ENCODE peak calls at places on chromosomes 3 and 15, in seven cellular contexts. M is GM12892, D is SK-N-SH, U is K562, J is HepG2, C is GM12878, X is H1. A is an unnamed sample.

GRCh38 chr3:31125413-31126020 is 231.1 kb upstream of the GADL1 start:
- DNase-seq in U (no peak), C (no peak), X (no peak), J (no peak), D (no peak), M (no peak), A (no peak)

GRCh38 chr15:41661078-41661528 is 898 bp downstream of the MGA start:
- DNase-seq in C (no peak), M (no peak), J (no peak), U (peak), X (no peak), D (peak), A (no peak)

GRCh38 chr3:5646030-5646368 is 458.5 kb downstream of the EDEM1 start:
- DNase-seq in X (no peak), C (no peak), M (no peak), U (no peak), J (no peak), D (no peak), A (no peak)

GRCh38 chr15:80984856-80985255 is 4.8 kb downstream of the MESD start:
- DNase-seq in U (no peak), X (no peak), J (no peak), D (no peak), C (no peak), M (no peak), A (no peak)

GRCh38 chr3:187770224-187770623 is 25.0 kb upstream of the BCL6 start:
- DNase-seq in J (no peak), D (no peak), M (no peak), U (no peak), C (peak), X (no peak), A (no peak)

GRCh38 chr3:42651248-42652091 is 2.0 kb upstream of the ZBTB47 start:
- DNase-seq in X (no peak), M (no peak), U (no peak), C (no peak), D (no peak), J (no peak), A (no peak)

GRCh38 chr3:150286390-150287147 is 121.5 kb upstream of the TSC22D2 start:
- DNase-seq in C (peak), M (peak), J (peak), D (peak), X (no peak), U (peak), A (peak)

GRCh38 chr3:17625111-17625510 is 117.3 kb downstream of the TBC1D5 start:
- DNase-seq in J (no peak), U (no peak), C (no peak), X (no peak), M (no peak), D (no peak), A (no peak)

GRCh38 chr3:134600166-134600670 is 50.6 kb downstream of the KY start:
- DNase-seq in X (no peak), U (no peak), M (no peak), J (no peak), C (no peak), D (no peak), A (no peak)

GRCh38 chr3:129934234-129935123 is 40.0 kb upstream of the TRH start:
- DNase-seq in J (peak), M (peak), U (peak), D (peak), X (no peak), C (no peak), A (peak)

GRCh38 chr3:30496496-30496966 is 109.9 kb upstream of the TGFBR2 start:
- DNase-seq in X (no peak), D (no peak), M (no peak), C (no peak), U (no peak), J (no peak), A (no peak)

GRCh38 chr3:117398166-117398954 is 688.8 kb downstream of the TUSC7 start:
- DNase-seq in D (no peak), U (no peak), X (peak), C (no peak), M (no peak), J (no peak), A (no peak)

GRCh38 chr15:51335538-51335961 is 2.8 kb downstream of the CYP19A1 start:
- DNase-seq in J (no peak), M (no peak), C (peak), U (no peak), D (no peak), X (no peak), A (no peak)

GRCh38 chr15:88255109-88255495 is 1.4 kb downstream of the NTRK3 start:
- DNase-seq in U (no peak), J (no peak), M (no peak), C (no peak), D (no peak), X (no peak), A (no peak)

GRCh38 chr3:63477494-63478129 is 174.9 kb upstream of the SNTN start:
- DNase-seq in X (no peak), U (no peak), D (no peak), C (no peak), M (no peak), J (peak), A (no peak)

GRCh38 chr15:43505723-43506122 is 11.7 kb upstream of the MAP1A start:
- DNase-seq in C (no peak), U (no peak), J (no peak), M (no peak), D (no peak), X (no peak), A (no peak)

GRCh38 chr3:8629151-8630021 is 15.2 kb downstream of the SSUH2 start:
- DNase-seq in U (peak), J (no peak), M (no peak), D (no peak), C (peak), X (no peak), A (peak)

GRCh38 chr3:122578110-122578740 is 775 bp downstream of the PARP15 start:
- DNase-seq in D (no peak), X (no peak), J (no peak), C (no peak), U (no peak), M (no peak), A (no peak)

GRCh38 chr3:122577409-122578028 is at the start of gene PARP15:
- DNase-seq in U (no peak), D (peak), C (no peak), X (peak), J (no peak), M (no peak), A (no peak)

GRCh38 chr3:122581622-122582021 is 4.2 kb downstream of the PARP15 start:
- DNase-seq in X (no peak), M (no peak), J (no peak), C (no peak), D (no peak), U (no peak), A (no peak)

GRCh38 chr3:122572940-122573412 is 4.5 kb upstream of the PARP15 start:
- DNase-seq in M (no peak), D (no peak), C (peak), U (no peak), X (peak), J (peak), A (no peak)

GRCh38 chr3:122576174-122576940 is 1.1 kb upstream of the PARP15 start:
- DNase-seq in D (no peak), U (no peak), J (no peak), C (peak), M (peak), X (no peak), A (no peak)
- TF ChIP-seq TAF1 in D (no peak), U (no peak), J (no peak), C (peak), M (no peak), X (no peak), A (no peak)

DNA sequence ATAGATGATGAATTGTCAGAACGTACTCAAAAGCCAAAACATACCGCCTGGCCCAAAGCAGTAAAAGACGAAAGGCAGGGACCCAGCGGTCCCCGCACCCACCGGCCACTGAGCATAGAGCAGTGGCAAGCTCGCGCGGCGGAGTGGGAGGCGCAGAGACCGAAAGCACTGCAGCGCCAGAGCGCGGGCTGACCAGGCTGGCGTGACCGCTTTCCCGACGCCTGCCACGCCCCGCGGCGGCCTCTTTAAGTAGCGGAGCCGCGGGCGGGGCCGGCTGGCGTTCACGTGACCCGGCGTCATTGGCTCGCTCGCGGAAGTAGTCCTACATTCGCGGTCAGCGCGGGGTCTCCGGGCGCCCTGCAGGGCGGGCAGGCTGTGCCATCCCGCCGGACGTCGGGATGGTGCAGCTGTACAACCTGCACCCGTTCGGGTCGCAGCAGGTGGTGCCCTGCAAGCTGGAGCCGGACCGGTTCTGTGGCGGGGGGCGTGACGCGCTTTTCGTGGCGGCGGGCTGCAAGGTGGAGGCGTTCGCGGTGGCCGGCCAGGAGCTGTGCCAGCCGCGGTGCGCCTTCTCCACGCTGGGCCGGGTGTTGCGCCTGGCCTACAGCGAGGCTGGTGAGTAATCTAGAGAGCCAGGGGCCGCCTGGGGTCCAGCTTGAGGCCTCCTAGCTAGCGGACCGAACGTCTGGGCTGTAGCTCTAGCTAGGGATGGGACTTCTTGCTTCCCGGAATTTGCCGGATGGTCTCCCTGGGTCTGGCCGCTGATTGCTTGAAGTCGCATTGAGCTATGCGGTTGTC is at the start of gene HPS3:
- DNase-seq in J (peak), D (peak), U (peak), X (peak), C (peak), M (peak), A (peak)
- TF ChIP-seq POLR2AphosphoS5 in J (peak), D (peak), U (peak), X (peak), C (peak), M (peak), A (peak)

GRCh38 chr15:58929891-58930416 is 3.5 kb downstream of the SLTM start:
- DNase-seq in J (no peak), C (no peak), M (no peak), X (no peak), U (no peak), D (no peak), A (no peak)
- TF ChIP-seq TAF1 in J (no peak), C (no peak), M (no peak), X (no peak), U (no peak), D (no peak), A (no peak)

GRCh38 chr3:45537596-45537959 is 57.0 kb upstream of the LIMD1 start:
- DNase-seq in C (no peak), M (no peak), X (no peak), J (no peak), D (no peak), U (no peak), A (no peak)

GRCh38 chr3:45537960-45538640 is 56.5 kb upstream of the LIMD1 start:
- DNase-seq in U (no peak), M (no peak), D (no peak), J (no peak), C (no peak), X (no peak), A (no peak)

GRCh38 chr3:45536316-45536715 is 58.2 kb upstream of the LIMD1 start:
- DNase-seq in J (no peak), C (no peak), X (no peak), D (no peak), M (no peak), U (no peak), A (no peak)

GRCh38 chr3:45538641-45538986 is 55.9 kb upstream of the LIMD1 start:
- DNase-seq in D (no peak), U (no peak), M (no peak), X (no peak), J (no peak), C (no peak), A (no peak)

DNA sequence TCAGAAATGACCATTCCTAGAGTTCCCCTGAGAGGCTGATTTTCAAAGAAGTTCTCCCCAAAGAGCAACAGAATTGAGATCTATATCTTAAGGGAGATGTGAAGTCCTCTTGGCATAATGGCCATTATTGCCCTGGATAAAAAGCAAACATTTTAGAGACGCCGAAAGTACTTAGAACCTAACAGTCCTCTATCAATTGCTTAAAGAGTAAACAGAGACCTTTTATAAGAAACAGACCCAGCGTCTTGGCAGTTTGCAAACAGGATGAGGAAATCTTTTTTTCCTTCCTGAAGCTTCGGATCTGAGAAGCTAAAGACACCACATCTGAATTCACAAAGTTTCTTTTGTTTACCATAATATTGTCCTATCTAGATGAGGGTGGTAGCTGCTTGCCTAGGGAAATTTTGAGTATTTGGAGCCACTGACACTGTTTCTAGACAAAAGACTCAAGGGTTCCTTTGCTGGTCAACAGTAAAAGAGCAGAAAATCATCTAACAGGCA is 59.9 kb upstream of the LIMD1 start:
- DNase-seq in U (no peak), D (no peak), X (no peak), M (no peak), J (no peak), C (no peak), A (no peak)
- TF ChIP-seq POLR2AphosphoS5 in U (no peak), D (no peak), X (no peak), M (no peak), J (no peak), C (no peak), A (no peak)

GRCh38 chr15:65033659-65034269 is 4.3 kb upstream of the MTFMT start:
- DNase-seq in X (no peak), U (peak), J (peak), D (peak), M (no peak), C (no peak), A (no peak)
- TF ChIP-seq TAF1 in X (no peak), U (no peak), J (no peak), D (no peak), M (no peak), C (no peak), A (no peak)

DNA sequence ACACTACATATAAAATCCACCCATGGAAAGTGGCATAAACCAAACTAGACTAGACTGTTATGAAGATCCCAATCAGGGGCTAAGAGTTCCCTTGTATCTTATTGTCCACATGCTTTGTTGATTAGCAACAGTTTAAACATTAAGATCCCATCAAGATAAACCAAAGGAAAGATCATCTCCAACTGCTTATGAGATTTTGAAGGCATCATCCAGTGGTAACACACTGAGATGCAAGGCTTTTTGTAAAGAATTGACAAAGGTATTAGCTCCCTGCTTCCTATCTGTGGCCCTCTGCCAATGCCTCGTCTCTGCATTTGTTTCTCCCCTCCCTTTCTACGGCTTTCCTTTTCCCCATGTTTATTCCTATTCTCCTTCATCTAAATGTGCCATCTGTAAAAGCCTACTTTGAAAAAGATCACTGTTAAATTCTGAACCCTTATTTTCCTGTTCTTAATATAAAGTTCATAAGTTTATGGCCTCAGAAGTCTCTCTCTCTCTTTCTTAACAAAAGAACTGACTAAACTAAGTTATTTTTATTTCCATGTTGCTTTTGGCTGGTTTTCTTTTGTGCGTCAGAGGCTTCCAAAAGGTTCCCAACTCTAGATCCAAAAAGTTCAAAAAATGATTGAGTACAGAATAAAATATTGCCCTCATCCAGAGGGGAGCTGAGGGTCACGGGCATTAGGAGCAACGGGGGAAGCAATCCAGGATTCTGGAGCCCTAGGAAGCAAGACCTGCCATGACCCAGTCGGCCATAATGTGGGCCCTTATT is 5.5 kb downstream of the PLD1 start:
- DNase-seq in D (no peak), C (no peak), U (no peak), X (no peak), M (no peak), J (no peak), A (no peak)
- TF ChIP-seq POLR2AphosphoS5 in D (no peak), C (no peak), U (no peak), X (no peak), M (no peak), J (no peak), A (no peak)